ENCODE peak calls at places on chromosomes 12 and 14, in six cellular contexts. G, Z, E, L, V and Y are unnamed samples.

GRCh38 chr12:6766651-6767300 is 613 bp downstream of the PTMS start:
- DNase-seq in G (no peak), V (peak), E (peak), Z (peak), L (peak), Y (peak)

GRCh38 chr14:104548802-104549535 is 30.6 kb upstream of the C14orf180 start:
- DNase-seq in G (no peak), Z (no peak), V (peak), L (peak), E (peak), Y (no peak)

GRCh38 chr12:114306646-114307045 is 99.3 kb downstream of the TBX5 start:
- DNase-seq in E (no peak), L (no peak), G (no peak), Z (no peak), V (no peak), Y (no peak)

GRCh38 chr12:68733661-68734071 is 12.3 kb upstream of the SLC35E3 start:
- DNase-seq in L (no peak), G (no peak), Z (no peak), V (no peak), E (no peak), Y (no peak)

GRCh38 chr14:88879016-88879415 is 54.6 kb downstream of the TTC8 start:
- DNase-seq in E (no peak), L (no peak), Z (no peak), G (no peak), V (no peak), Y (no peak)

GRCh38 chr12:127401005-127401404 is 866.0 kb upstream of the TMEM132C start:
- DNase-seq in G (no peak), V (no peak), E (no peak), Z (no peak), L (no peak), Y (no peak)

GRCh38 chr14:95597784-95598204 is 62.9 kb downstream of the GLRX5 start:
- DNase-seq in E (no peak), Z (no peak), L (no peak), V (peak), G (no peak), Y (no peak)

GRCh38 chr12:53082637-53083036 is 3.4 kb upstream of the SPRYD3 start:
- DNase-seq in L (no peak), G (no peak), Z (no peak), V (no peak), E (no peak), Y (no peak)

GRCh38 chr14:69501362-69501964 is 16.9 kb downstream of the PLEKHD1 start:
- DNase-seq in V (peak), G (no peak), E (no peak), L (no peak), Z (no peak), Y (no peak)

GRCh38 chr12:52515319-52515646 is 4.9 kb downstream of the KRT5 start:
- DNase-seq in Z (no peak), L (no peak), V (no peak), E (no peak), G (no peak), Y (peak)

GRCh38 chr14:75826599-75826998 is 155.2 kb downstream of the TGFB3 start:
- DNase-seq in V (no peak), Z (no peak), L (no peak), E (no peak), G (no peak), Y (no peak)

GRCh38 chr14:36580856-36581831 is 1.3 kb downstream of the NKX2-8 start:
- DNase-seq in E (no peak), Z (peak), V (peak), G (no peak), L (no peak), Y (no peak)

GRCh38 chr12:126547905-126548304 is 1482.7 kb downstream of the AACS start:
- DNase-seq in G (no peak), Z (no peak), V (peak), E (no peak), L (no peak), Y (no peak)

GRCh38 chr14:44108601-44109000 is 398.5 kb downstream of the FSCB start:
- DNase-seq in V (no peak), E (no peak), L (no peak), Z (no peak), G (no peak), Y (no peak)

GRCh38 chr12:47397664-47398281 is 308.1 kb downstream of the RPAP3 start:
- DNase-seq in E (no peak), G (no peak), V (no peak), L (no peak), Z (peak), Y (no peak)

GRCh38 chr12:110281549-110282342 is 699 bp downstream of the ATP2A2 start:
- DNase-seq in V (peak), L (peak), E (peak), G (no peak), Z (peak), Y (peak)

GRCh38 chr12:110282343-110282860 is 1.4 kb downstream of the ATP2A2 start:
- DNase-seq in E (no peak), G (no peak), V (no peak), L (no peak), Z (no peak), Y (no peak)

GRCh38 chr12:110279976-110280783 is 867 bp upstream of the ATP2A2 start:
- DNase-seq in V (peak), Z (peak), L (peak), E (peak), G (no peak), Y (peak)

GRCh38 chr12:110279561-110279960 is 1.5 kb upstream of the ATP2A2 start:
- DNase-seq in Z (no peak), L (no peak), V (no peak), E (no peak), G (no peak), Y (no peak)

DNA sequence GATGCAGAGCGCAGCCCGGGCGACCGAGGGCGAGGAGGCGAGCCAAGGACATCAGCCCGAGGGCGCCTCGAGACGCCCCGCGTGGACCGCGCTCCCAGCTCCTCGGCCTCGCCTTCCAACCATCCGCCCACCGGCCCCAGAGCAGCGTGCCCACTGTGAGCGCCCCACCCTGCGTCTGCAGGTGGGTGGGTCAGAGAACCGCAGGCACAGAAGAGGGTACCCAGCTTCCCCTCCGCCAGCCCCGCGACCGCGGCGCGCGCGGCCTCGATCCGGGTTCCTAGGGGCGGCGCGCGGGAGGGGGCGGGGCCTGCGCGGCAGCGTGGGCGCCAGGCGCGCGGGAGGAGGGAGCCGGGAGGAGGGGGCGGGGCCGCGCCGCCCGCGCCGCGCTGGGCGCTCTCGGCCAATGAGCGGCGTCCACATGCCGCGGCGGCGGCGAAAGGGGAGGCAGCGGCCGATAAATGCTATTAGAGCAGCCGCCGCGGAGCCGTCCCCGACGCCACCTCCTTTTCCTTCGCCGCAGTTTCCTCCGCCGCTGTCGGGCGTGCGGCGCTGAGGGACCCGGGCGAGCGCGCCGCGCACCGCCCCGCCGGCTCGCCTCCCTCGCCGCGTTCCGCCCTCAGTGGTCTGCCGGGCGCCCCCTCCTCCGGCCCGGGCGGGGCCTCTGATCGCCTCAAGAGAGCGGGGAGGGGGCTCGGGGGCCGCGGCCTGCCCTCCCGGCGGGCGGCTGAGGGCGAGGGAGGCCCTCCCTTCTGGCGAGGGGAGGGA is at the start of gene ATP2A2:
- DNase-seq in E (peak), Z (peak), G (peak), L (peak), V (peak), Y (peak)
- H3K4me3 ChIP-seq in E (peak), Z (peak), G (peak), L (peak), V (peak), Y (peak)

DNA sequence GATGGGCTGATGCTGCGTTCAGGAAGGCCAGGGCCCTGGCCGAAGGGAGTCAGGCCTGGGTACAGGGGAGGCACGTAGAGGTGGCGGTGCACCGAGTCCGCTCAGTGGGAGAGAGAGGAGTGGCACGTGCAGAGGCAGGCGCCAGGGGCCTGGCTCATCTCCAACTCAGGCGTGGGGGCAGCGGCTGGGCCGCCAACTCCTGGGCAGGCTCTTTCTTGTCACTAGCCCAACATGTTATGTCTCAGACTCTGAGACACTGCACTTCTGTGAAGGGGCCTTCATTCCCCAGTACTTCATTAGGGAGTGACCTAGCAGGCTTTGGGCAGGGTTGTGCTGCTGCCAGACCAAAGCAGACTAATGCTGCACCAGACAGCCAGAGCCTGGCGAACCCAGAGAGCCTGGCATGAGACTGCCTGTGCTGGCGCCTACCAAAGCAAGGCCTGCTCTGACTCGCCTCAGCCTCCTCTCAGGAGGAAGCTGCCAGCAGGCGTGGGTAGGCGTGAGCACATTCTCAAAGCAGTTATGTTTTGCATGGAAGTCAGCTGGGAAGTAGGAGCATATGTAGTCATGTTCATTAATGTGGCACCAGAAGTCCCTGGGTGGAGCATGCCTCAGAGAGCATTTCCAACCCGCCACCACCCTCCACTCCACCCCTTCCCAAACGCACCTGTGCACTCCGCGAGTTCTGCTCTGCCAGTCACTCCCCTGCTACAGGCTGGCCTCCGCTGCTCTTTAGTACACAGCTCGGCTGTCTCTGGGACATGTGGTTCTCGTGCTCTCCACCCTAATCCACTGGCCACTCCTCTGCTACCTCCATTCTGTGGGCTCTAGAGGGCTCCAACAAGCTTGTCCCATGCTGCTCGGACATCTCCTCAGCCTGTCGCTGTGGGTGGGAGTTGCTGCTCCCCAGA is 9.7 kb downstream of the CKB start:
- DNase-seq in L (peak), Z (no peak), V (peak), E (no peak), G (no peak), Y (no peak)
- TF ChIP-seq POLR2A in L (no peak), Z (no peak), V (no peak), E (no peak), G (no peak), Y (no peak)

GRCh38 chr12:129325566-129325965 is 472.3 kb downstream of the GLT1D1 start:
- DNase-seq in V (no peak), E (no peak), Z (no peak), G (no peak), L (no peak), Y (no peak)
- H3K4me3 ChIP-seq in V (no peak), E (no peak), Z (no peak), G (no peak), L (no peak), Y (no peak)

GRCh38 chr12:4001869-4002268 is 128.7 kb upstream of the PARP11 start:
- DNase-seq in G (no peak), E (peak), Z (no peak), L (no peak), V (no peak), Y (no peak)
- TF ChIP-seq POLR2A in G (no peak), E (no peak), Z (no peak), L (no peak), V (no peak), Y (no peak)

DNA sequence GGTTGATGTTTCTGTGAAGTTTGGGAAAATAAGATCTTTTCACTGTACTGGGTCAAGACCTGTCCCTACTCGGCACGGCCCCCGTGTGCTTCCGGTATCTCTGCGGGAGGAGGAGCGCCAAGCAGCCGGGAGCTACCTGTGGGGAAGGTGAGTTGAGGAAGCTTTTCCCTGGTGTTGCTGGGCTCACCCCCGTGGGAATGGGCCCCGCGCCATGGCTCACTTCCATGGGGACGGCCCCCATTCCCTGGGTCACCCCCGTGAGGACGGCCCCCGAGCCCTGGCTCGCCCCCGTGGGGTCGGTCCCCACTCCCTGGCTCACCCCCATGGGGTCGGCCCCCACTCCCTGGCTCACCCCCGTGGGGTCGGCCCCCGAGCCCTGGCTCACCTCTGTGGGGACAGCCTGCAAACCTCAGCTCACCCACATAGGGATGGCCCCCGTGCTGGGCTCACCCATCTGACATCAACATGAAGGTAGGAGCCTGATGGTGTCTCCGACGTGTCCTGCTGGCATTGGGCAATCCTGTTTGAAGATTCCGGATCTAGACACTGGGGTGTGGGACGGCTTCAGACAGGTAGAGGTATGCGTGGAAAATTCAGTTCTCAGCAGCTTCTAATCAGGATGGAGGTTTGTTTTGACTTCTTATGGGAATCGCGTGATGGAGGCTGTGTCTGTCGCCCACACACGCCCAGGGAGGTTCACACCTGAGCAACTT is 9.1 kb downstream of the LRCOL1 start:
- DNase-seq in G (no peak), Z (no peak), E (no peak), V (no peak), L (no peak), Y (no peak)
- H3K4me3 ChIP-seq in G (no peak), Z (no peak), E (no peak), V (no peak), L (no peak), Y (no peak)

DNA sequence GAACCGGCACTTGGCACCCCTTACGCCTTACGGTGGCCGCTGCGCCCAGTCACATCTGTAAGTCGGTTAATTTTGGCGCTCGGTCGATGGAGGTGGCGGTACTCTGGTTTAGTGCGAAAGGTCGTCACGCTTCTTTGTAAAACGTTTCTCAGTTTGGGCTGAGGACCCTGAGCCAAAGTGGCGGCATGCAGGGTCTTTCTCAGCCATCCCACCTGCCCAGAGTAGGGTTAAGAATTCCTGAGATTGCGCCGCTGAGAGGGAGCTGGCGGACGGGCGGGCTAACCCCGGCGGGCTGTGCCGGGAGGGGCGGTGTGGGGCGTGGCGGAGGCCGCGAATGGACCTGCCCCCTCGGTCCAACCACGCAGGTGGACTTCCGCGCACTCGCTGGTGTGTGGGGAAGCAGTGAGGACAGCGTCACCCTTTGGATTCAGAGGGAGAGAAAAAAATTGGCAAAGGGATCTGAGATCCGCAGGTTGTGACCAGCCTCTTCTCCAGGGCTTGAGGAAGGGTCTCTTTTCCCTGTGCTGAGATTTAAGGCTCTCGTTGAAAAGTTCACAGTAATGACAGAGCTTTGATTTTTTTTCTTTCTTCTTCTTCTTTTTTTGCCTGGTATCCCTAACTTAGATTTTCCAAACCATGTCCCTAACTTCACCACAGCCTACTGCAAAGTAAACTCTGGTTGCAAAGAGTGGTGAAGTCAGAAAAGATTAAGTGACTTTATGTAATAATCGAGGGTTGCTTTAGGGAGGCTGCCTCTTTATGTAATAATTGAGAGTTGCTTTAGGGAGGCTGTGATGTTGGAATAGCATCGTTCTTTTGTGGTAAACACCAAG is 602 bp upstream of the FBXO33 start:
- DNase-seq in G (peak), L (peak), V (peak), E (peak), Z (peak), Y (peak)
- TF ChIP-seq POLR2A in G (peak), L (peak), V (peak), E (no peak), Z (peak), Y (peak)

GRCh38 chr14:22610931-22611330 is 12.8 kb downstream of the ABHD4 start:
- DNase-seq in E (no peak), V (no peak), G (no peak), Z (no peak), L (no peak), Y (no peak)

GRCh38 chr14:22613736-22614239 is 15.7 kb downstream of the ABHD4 start:
- DNase-seq in L (no peak), E (no peak), Z (no peak), G (no peak), V (no peak), Y (no peak)

GRCh38 chr14:22613091-22613695 is 15.1 kb downstream of the ABHD4 start:
- DNase-seq in E (no peak), V (no peak), L (no peak), Z (no peak), G (no peak), Y (no peak)

GRCh38 chr14:22614240-22614799 is 16.2 kb downstream of the ABHD4 start:
- DNase-seq in L (no peak), Z (peak), E (no peak), G (no peak), V (peak), Y (no peak)
- H3K4me3 ChIP-seq in L (no peak), Z (no peak), E (no peak), G (no peak), V (no peak), Y (no peak)

DNA sequence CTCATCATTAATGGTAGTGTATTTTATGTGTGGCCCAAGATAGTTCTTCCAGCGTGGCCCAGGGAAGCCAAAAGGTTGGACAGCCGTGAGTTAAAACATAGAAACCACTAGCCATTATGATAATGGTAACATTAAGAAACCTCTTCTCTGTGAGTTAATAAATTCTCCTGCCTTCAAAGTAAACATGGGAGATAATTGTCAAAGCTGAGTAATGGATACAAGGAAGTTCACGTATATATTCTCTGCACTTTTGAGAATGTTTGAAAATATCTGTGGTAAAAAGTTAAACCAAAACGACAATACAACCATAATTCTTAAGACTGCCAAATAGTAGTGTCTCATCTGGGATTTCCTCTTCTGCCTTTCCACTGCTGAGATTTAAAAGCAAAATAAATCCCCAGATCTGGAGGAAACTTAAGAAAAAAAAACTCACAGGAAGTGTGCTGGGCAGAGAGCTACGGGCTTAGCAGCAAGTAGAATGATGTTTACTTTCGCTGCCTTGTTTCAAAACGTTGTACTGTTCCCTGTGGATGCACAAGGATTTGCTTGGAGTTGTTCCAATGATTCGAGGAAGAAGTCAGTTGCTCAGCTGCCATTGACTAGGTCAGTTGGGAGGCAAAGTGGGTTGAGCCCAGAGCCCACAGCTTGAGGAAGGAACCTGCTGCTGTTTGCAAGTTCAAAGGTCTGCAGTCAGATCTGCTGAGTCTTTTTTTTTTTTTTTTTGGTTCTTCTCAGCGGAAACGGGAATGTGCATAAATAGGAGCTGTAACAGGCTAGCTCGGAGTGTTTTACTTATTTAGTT is 1.7 kb downstream of the TPCN1 start:
- DNase-seq in L (peak), V (peak), E (no peak), Z (peak), G (no peak), Y (peak)
- TF ChIP-seq POLR2A in L (no peak), V (no peak), E (no peak), Z (no peak), G (no peak), Y (no peak)

GRCh38 chr14:63436286-63437098 is 106.7 kb downstream of the PPP2R5E start:
- DNase-seq in E (no peak), G (no peak), Z (no peak), V (no peak), L (no peak), Y (no peak)
- H3K4me3 ChIP-seq in E (no peak), G (no peak), Z (no peak), V (no peak), L (no peak), Y (no peak)